ENCODE peak calls at places on chromosomes 16 and 17, in ten cellular contexts. C is effector CD4-positive, alpha-beta T cell; J is heart right ventricle; F is coronary artery; D is prostate gland; E is anterior cingulate cortex; X is HuH-7; L is B cell; H is NCI-H1105; R is T-helper 2 cell. V is an unnamed sample.

GRCh38 chr17:66290097-66290722 is 12.2 kb upstream of the PRKCA start:
- DNase-seq in J (no peak), D (no peak), F (no peak), L (no peak), C (no peak), E (no peak), H (no peak), X (no peak), R (no peak), V (peak; percentile 30)

GRCh38 chr16:84042879-84043485 is 387 bp upstream of the SLC38A8 start:
- DNase-seq in H (peak; percentile 70), R (no peak), C (no peak), J (no peak), L (no peak), D (no peak), X (no peak), F (no peak), E (no peak), V (no peak)

GRCh38 chr16:74700206-74701040 is at the start of gene MLKL:
- DNase-seq in R (peak; percentile 45), E (no peak), H (no peak), F (no peak), L (peak; percentile 56), J (peak; percentile 64), C (peak; percentile 53), D (peak; percentile 29), X (peak; percentile 67), V (peak; percentile 25)

GRCh38 chr16:11612110-11612981 is 25.6 kb upstream of the LITAF start:
- DNase-seq in F (no peak), E (no peak), R (no peak), L (no peak), X (peak; percentile 59), C (no peak), J (no peak), H (no peak), D (no peak), V (no peak)

GRCh38 chr16:59859606-59860402 is 1125.7 kb upstream of the GOT2 start:
- DNase-seq in F (no peak), J (no peak), H (no peak), D (no peak), L (no peak), X (no peak), C (no peak), E (no peak), R (no peak), V (no peak)

GRCh38 chr16:85555549-85556455 is 57.3 kb upstream of the GSE1 start:
- DNase-seq in F (no peak), L (peak; percentile 73), H (peak; percentile 61), J (peak; percentile 49), X (no peak), C (peak; percentile 12), R (no peak), E (no peak), D (no peak), V (peak; percentile 97)

GRCh38 chr17:42422412-42422957 is 571 bp downstream of the CAVIN1 start:
- DNase-seq in E (no peak), D (no peak), J (peak; percentile 54), L (peak; percentile 54), X (no peak), H (no peak), F (no peak), C (no peak), R (no peak), V (peak; percentile 36)

GRCh38 chr17:40122944-40123810 is 1.4 kb downstream of the MSL1 start:
- DNase-seq in E (peak; percentile 61), L (peak; percentile 62), J (peak; percentile 53), X (no peak), R (peak; percentile 46), F (peak; percentile 76), C (peak; percentile 39), D (peak; percentile 49), H (peak; percentile 55), V (peak; percentile 84)

GRCh38 chr16:48231675-48232214 is 12.4 kb upstream of the LONP2 start:
- DNase-seq in E (peak; percentile 0), F (no peak), J (no peak), R (no peak), X (no peak), D (peak; percentile 22), H (peak; percentile 10), L (peak; percentile 8), C (no peak), V (peak; percentile 49)

GRCh38 chr17:69069289-69069688 is 8.6 kb upstream of the ABCA9 start:
- DNase-seq in R (no peak), J (no peak), D (no peak), E (no peak), L (no peak), X (no peak), H (no peak), F (no peak), C (no peak), V (no peak)

GRCh38 chr16:76946879-76947278 is 244.1 kb upstream of the MON1B start:
- DNase-seq in D (peak; percentile 18), J (no peak), F (no peak), C (no peak), L (no peak), X (peak; percentile 25), H (no peak), E (no peak), R (no peak), V (no peak)

GRCh38 chr17:72346306-72346705 is 225.5 kb downstream of the SOX9 start:
- DNase-seq in H (no peak), D (no peak), C (no peak), X (no peak), J (no peak), L (no peak), F (no peak), E (no peak), R (no peak), V (no peak)

GRCh38 chr16:59854846-59855439 is 1120.8 kb upstream of the GOT2 start:
- DNase-seq in J (no peak), D (no peak), E (no peak), R (no peak), H (no peak), X (no peak), F (no peak), C (no peak), L (no peak), V (no peak)

GRCh38 chr16:15703029-15703736 is 53.1 kb downstream of the NDE1 start:
- DNase-seq in F (no peak), E (no peak), D (no peak), C (no peak), J (no peak), X (no peak), L (no peak), H (no peak), R (no peak), V (no peak)

GRCh38 chr16:77043076-77043475 is 147.9 kb upstream of the MON1B start:
- DNase-seq in R (no peak), C (no peak), F (no peak), H (peak; percentile 5), J (no peak), E (no peak), D (no peak), L (peak; percentile 4), X (peak; percentile 20), V (peak; percentile 50)

GRCh38 chr17:42679492-42680330 is 1.9 kb downstream of the CCR10 start:
- DNase-seq in X (peak; percentile 90), H (peak; percentile 70), L (peak; percentile 89), F (peak; percentile 85), C (peak; percentile 57), R (peak; percentile 61), J (peak; percentile 86), D (peak; percentile 78), E (peak; percentile 58), V (peak; percentile 87)

GRCh38 chr17:2712300-2713043 is 908 bp upstream of the CLUH start:
- DNase-seq in J (no peak), E (no peak), X (no peak), L (no peak), R (no peak), C (no peak), D (no peak), F (no peak), H (no peak), V (peak; percentile 70)

GRCh38 chr17:18008496-18009268 is 30.3 kb downstream of the ATPAF2 start:
- DNase-seq in F (no peak), C (no peak), H (no peak), R (no peak), D (no peak), L (no peak), E (no peak), X (no peak), J (no peak), V (no peak)

GRCh38 chr16:27795992-27796614 is 246.2 kb downstream of the KATNIP start:
- DNase-seq in L (no peak), R (no peak), X (peak; percentile 58), D (no peak), H (no peak), C (no peak), E (no peak), F (no peak), J (peak; percentile 42), V (peak; percentile 11)

GRCh38 chr16:23466162-23466885 is 13.3 kb upstream of the COG7 start:
- DNase-seq in J (no peak), F (no peak), H (no peak), E (no peak), L (no peak), D (no peak), X (no peak), C (no peak), R (no peak), V (no peak)

GRCh38 chr16:26816266-26816665 is 250.5 kb upstream of the C16orf82 start:
- DNase-seq in H (no peak), D (no peak), E (no peak), C (no peak), F (peak; percentile 22), R (no peak), L (no peak), J (no peak), X (no peak), V (no peak)

GRCh38 chr17:1367351-1367745 is 32.7 kb downstream of the YWHAE start:
- DNase-seq in F (no peak), H (no peak), X (no peak), R (no peak), L (no peak), E (no peak), D (no peak), J (no peak), C (no peak), V (no peak)

GRCh38 chr16:50708373-50709060 is 15.1 kb downstream of the NOD2 start:
- DNase-seq in X (no peak), E (no peak), F (no peak), D (no peak), C (peak; percentile 17), R (no peak), H (no peak), L (no peak), J (no peak), V (no peak)

GRCh38 chr17:82299452-82299851 is 18.0 kb downstream of the CD7 start:
- DNase-seq in R (no peak), L (no peak), D (no peak), H (no peak), J (no peak), E (no peak), F (no peak), X (no peak), C (no peak), V (no peak)

V was measured in NCI-H82.